ENCODE peak calls at places on chromosomes 13 and 19, in seven cellular contexts. I, J, P, C, Q, A and F are unnamed samples.

GRCh38 chr19:2149980-2150793 is 1.2 kb downstream of the AP3D1 start:
- DNase-seq in P (no peak), C (no peak), I (no peak), Q (no peak), J (peak; percentile 19), A (no peak), F (no peak)

GRCh38 chr19:35409191-35409590 is 38.3 kb downstream of the GPR42 start:
- DNase-seq in A (no peak), P (no peak), I (no peak), C (no peak), Q (no peak), J (no peak), F (no peak)

GRCh38 chr13:99264053-99264452 is 5.9 kb upstream of the GPR18 start:
- DNase-seq in Q (no peak), P (no peak), I (no peak), J (peak; percentile 19), C (peak; percentile 44), A (no peak), F (no peak)

GRCh38 chr19:58550362-58551122 is 4.4 kb downstream of the CHMP2A start:
- DNase-seq in A (no peak), Q (no peak), I (no peak), P (no peak), C (no peak), J (no peak), F (no peak)

GRCh38 chr13:40438022-40438692 is 228.3 kb downstream of the FOXO1 start:
- DNase-seq in P (no peak), A (no peak), I (no peak), Q (no peak), C (no peak), J (peak; percentile 72), F (no peak)

GRCh38 chr13:40517486-40518311 is 148.7 kb downstream of the FOXO1 start:
- DNase-seq in I (peak; percentile 4), P (no peak), J (no peak), Q (no peak), C (no peak), A (no peak), F (no peak)

GRCh38 chr19:14516048-14516534 is 2.1 kb downstream of the DNAJB1 start:
- DNase-seq in Q (no peak), J (no peak), C (no peak), A (no peak), I (no peak), P (no peak), F (no peak)

GRCh38 chr19:52946322-52947310 is 16.1 kb downstream of the ZNF816 start:
- DNase-seq in P (no peak), A (peak; percentile 42), C (no peak), I (no peak), J (peak; percentile 15), Q (no peak), F (no peak)

GRCh38 chr13:60431108-60431700 is 34.2 kb downstream of the TDRD3 start:
- DNase-seq in I (no peak), J (peak; percentile 80), A (no peak), C (peak; percentile 44), Q (no peak), P (peak; percentile 19), F (no peak)

GRCh38 chr13:40974460-40975407 is 44.4 kb downstream of the ELF1 start:
- DNase-seq in J (peak; percentile 51), C (no peak), P (no peak), I (no peak), Q (no peak), A (no peak), F (no peak)

GRCh38 chr13:79341202-79341601 is 64.9 kb downstream of the RBM26 start:
- DNase-seq in C (no peak), I (no peak), A (no peak), J (no peak), P (no peak), Q (no peak), F (no peak)

GRCh38 chr13:31200636-31200970 is 828 bp downstream of the B3GLCT start:
- DNase-seq in I (peak; percentile 32), P (no peak), Q (peak; percentile 31), J (peak; percentile 55), A (peak; percentile 38), C (no peak), F (no peak)

GRCh38 chr19:16139752-16140151 is 3.7 kb upstream of the HSH2D start:
- DNase-seq in P (no peak), J (no peak), C (no peak), I (no peak), Q (no peak), A (no peak), F (no peak)

GRCh38 chr13:114110091-114110829 is 22.2 kb downstream of the RASA3 start:
- DNase-seq in I (peak; percentile 42), Q (peak; percentile 68), P (no peak), C (peak; percentile 76), J (peak; percentile 81), A (peak; percentile 27), F (no peak)

GRCh38 chr19:49368711-49369358 is 5.2 kb downstream of the DKKL1 start:
- DNase-seq in Q (no peak), P (no peak), A (no peak), J (no peak), C (no peak), I (no peak), F (no peak)

GRCh38 chr13:45194081-45194939 is 6.5 kb downstream of the KCTD4 start:
- DNase-seq in J (no peak), C (no peak), I (no peak), Q (no peak), A (no peak), P (no peak), F (no peak)

GRCh38 chr19:1811942-1812425 is at the start of gene ATP8B3:
- DNase-seq in C (peak; percentile 32), A (no peak), J (no peak), Q (peak; percentile 75), P (no peak), I (peak; percentile 66), F (no peak)

GRCh38 chr19:38070573-38070972 is 153.4 kb downstream of the DPF1 start:
- DNase-seq in I (no peak), J (no peak), A (no peak), C (no peak), P (no peak), Q (no peak), F (no peak)

GRCh38 chr19:14840206-14840605 is 5.2 kb upstream of the OR7A5 start:
- DNase-seq in C (no peak), A (no peak), Q (no peak), I (no peak), P (no peak), J (no peak), F (no peak)

GRCh38 chr19:47255947-47256687 is at the start of gene CCDC9:
- DNase-seq in J (peak; percentile 95), P (no peak), A (peak; percentile 97), I (no peak), Q (no peak), C (peak; percentile 94), F (peak; percentile 97)

GRCh38 chr13:76708138-76708537 is 178.1 kb downstream of the KCTD12 start:
- DNase-seq in P (no peak), J (no peak), I (no peak), C (no peak), Q (no peak), A (no peak), F (no peak)

GRCh38 chr13:106382569-106382968 is 152.9 kb downstream of the EFNB2 start:
- DNase-seq in A (no peak), Q (no peak), I (no peak), J (no peak), C (no peak), P (no peak), F (no peak)

GRCh38 chr13:20714563-20715339 is 11.3 kb downstream of the IL17D start:
- DNase-seq in I (no peak), J (peak; percentile 91), C (no peak), Q (no peak), A (no peak), P (no peak), F (no peak)

GRCh38 chr19:47095707-47096704 is 17.6 kb downstream of the ZC3H4 start:
- DNase-seq in Q (no peak), C (no peak), P (no peak), I (no peak), A (no peak), J (no peak), F (no peak)

GRCh38 chr19:34900245-34900644 is 26.5 kb upstream of the ZNF30 start:
- DNase-seq in Q (no peak), C (no peak), P (no peak), A (no peak), I (no peak), J (no peak), F (no peak)

GRCh38 chr19:33295621-33296472 is 6.5 kb downstream of the CEBPA start:
- DNase-seq in Q (no peak), I (no peak), C (no peak), J (no peak), A (no peak), P (no peak), F (no peak)

GRCh38 chr13:38819053-38819452 is 132.2 kb downstream of the FREM2 start:
- DNase-seq in A (peak; percentile 17), P (no peak), J (peak; percentile 1), C (no peak), I (no peak), Q (no peak), F (no peak)

GRCh38 chr13:25874907-25875306 is 176.9 kb downstream of the SHISA2 start:
- DNase-seq in J (no peak), Q (no peak), C (no peak), P (no peak), I (peak; percentile 30), A (no peak), F (no peak)

GRCh38 chr13:109610517-109610916 is 175.9 kb downstream of the IRS2 start:
- DNase-seq in I (peak; percentile 6), P (no peak), C (peak; percentile 5), J (no peak), A (no peak), Q (no peak), F (no peak)

GRCh38 chr19:52646571-52647222 is 8.5 kb upstream of the ZNF83 start:
- DNase-seq in J (no peak), I (no peak), P (no peak), A (no peak), Q (no peak), C (no peak), F (no peak)

GRCh38 chr13:113238542-113238941 is 29.1 kb downstream of the CUL4A start:
- DNase-seq in P (no peak), J (no peak), C (no peak), Q (no peak), A (no peak), I (no peak), F (no peak)